ENCODE peak calls at places on chromosomes 16 and 17, in nine cellular contexts. J is PC-3, P is GM23338, U is neural progenitor cell, I is SK-N-SH, V is hepatocyte, Q is OCI-LY7, Y is MM.1S, M is HCT116. X is an unnamed sample.

GRCh38 chr16:85812031-85812807 is 12.7 kb downstream of the COX4I1 start:
- DNase-seq in Q (no peak), Y (no peak), P (peak; percentile 47), J (no peak), I (no peak), U (no peak), V (no peak), M (no peak), X (peak; percentile 18)

GRCh38 chr17:77527394-77527793 is 386.6 kb downstream of the SEC14L1 start:
- DNase-seq in U (no peak), I (no peak), M (no peak), Q (no peak), P (no peak), J (no peak), V (no peak), Y (no peak), X (no peak)

GRCh38 chr16:79415983-79416641 is 184.4 kb downstream of the MAF start:
- DNase-seq in U (no peak), P (no peak), J (no peak), Y (no peak), I (no peak), M (no peak), Q (no peak), V (no peak), X (no peak)

GRCh38 chr16:70734522-70734921 is 48.7 kb upstream of the MTSS2 start:
- DNase-seq in Y (no peak), J (no peak), V (no peak), I (no peak), M (no peak), P (no peak), Q (no peak), U (no peak), X (no peak)

GRCh38 chr16:8928467-8928957 is 35.2 kb downstream of the USP7 start:
- DNase-seq in V (peak; percentile 47), Q (no peak), I (no peak), Y (no peak), U (no peak), M (no peak), P (no peak), J (no peak), X (peak; percentile 14)

GRCh38 chr17:40290629-40291296 is 3.1 kb downstream of the CDC6 start:
- DNase-seq in J (peak; percentile 76), Y (peak; percentile 62), Q (peak; percentile 71), U (peak; percentile 70), M (peak; percentile 69), V (peak; percentile 86), P (peak; percentile 78), I (peak; percentile 45), X (peak; percentile 96)

GRCh38 chr16:72124761-72125634 is 31.4 kb downstream of the DHX38 start:
- DNase-seq in M (peak; percentile 42), Y (peak; percentile 62), I (peak; percentile 80), P (peak; percentile 85), J (peak; percentile 61), V (peak; percentile 82), Q (peak; percentile 66), U (peak; percentile 80), X (peak; percentile 78)

GRCh38 chr17:13076905-13077304 is 59.1 kb upstream of the ELAC2 start:
- DNase-seq in Q (no peak), I (no peak), U (no peak), Y (no peak), V (no peak), P (no peak), J (no peak), M (no peak), X (peak; percentile 48)

GRCh38 chr17:13541032-13541480 is 60.7 kb downstream of the HS3ST3A1 start:
- DNase-seq in P (no peak), I (no peak), V (peak; percentile 30), U (no peak), Y (no peak), Q (no peak), M (peak; percentile 41), J (peak; percentile 76), X (peak; percentile 93)

GRCh38 chr16:53678756-53679334 is 24.8 kb downstream of the RPGRIP1L start:
- DNase-seq in M (no peak), Q (no peak), U (no peak), V (no peak), Y (no peak), I (no peak), P (no peak), J (no peak), X (peak; percentile 28)

GRCh38 chr16:53678155-53678554 is 25.5 kb downstream of the RPGRIP1L start:
- DNase-seq in I (no peak), P (no peak), V (no peak), Y (no peak), Q (no peak), M (no peak), U (no peak), J (no peak), X (no peak)

DNA sequence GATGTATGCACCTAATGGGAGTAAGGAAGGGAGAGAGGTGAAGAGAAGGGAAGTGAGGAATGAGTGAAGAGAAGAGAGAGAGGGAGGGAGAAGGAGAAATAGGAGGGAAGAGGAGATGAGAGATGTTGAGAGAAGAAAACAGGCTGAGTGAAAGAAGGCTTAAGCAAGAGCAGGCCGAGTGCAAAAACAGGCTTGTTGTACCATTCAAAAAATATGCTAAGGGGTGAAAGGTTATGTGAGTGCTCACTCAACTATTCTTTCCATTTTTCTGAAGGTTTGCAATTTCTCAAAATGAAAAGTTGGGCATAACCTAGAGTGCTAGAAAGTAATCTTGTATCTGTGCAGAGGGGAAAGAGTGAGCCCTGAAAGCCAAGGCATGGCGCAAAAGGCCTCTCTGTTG is 22.9 kb downstream of the RPGRIP1L start:
- DNase-seq in V (no peak), U (no peak), J (no peak), M (no peak), Q (no peak), P (no peak), I (no peak), Y (no peak), X (no peak)
- TF ChIP-seq EZH2phosphoT487 in V (no peak), U (no peak), J (no peak), M (no peak), Q (no peak), P (no peak), I (no peak), Y (no peak), X (no peak)

DNA sequence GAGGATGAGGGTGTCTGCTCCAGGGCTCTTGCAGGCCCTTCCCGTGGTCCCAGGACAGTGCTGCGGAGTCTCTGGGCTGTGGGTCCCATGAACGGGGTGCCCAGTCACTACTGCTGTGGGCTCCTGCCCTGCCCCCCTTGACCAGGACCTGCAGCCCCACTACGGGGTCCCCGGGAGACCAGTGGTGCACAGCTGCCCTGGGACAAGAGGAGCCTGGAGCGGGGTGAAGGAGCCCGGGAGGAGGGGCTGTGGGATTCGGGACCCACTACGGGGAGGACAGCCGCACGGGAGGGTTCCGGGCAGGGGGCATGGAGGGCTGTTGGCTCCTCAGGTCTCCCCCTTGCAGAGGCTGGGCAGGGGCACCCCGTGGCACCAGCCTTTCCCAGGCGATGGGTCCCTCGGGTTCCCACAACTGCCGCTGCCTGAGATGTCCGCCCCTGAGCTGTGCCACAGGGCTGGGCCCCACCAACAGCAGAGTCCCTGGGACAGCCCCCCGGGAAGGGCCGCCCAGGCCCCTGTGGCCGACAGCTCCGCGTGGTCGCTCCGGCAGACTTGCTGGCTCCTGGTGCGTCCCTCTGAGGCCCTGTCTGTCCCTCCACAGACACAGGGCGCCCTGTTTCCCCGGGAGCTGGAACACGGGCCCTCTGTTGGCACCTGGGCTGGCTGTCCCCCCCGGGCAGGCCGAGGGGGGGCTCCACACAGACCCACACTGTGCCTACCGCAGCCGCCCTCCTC is 52.1 kb upstream of the GNG13 start:
- DNase-seq in Q (no peak), Y (no peak), P (no peak), J (no peak), V (no peak), U (no peak), M (no peak), I (no peak), X (no peak)
- TF ChIP-seq EZH2phosphoT487 in Q (no peak), Y (no peak), P (no peak), J (no peak), V (no peak), U (no peak), M (no peak), I (no peak), X (no peak)

GRCh38 chr16:19286827-19287226 is 1.3 kb downstream of the CLEC19A start:
- DNase-seq in I (no peak), U (no peak), Q (no peak), J (no peak), M (no peak), Y (no peak), V (no peak), P (no peak), X (no peak)

GRCh38 chr16:19282101-19282500 is 3.4 kb upstream of the CLEC19A start:
- DNase-seq in Q (no peak), P (no peak), J (peak; percentile 8), M (no peak), V (no peak), Y (no peak), U (no peak), I (no peak), X (no peak)

GRCh38 chr16:19285431-19285830 is at the start of gene CLEC19A:
- DNase-seq in V (no peak), P (no peak), M (no peak), J (no peak), Q (no peak), I (no peak), U (no peak), Y (no peak), X (no peak)

GRCh38 chr16:19283637-19284036 is 1.9 kb upstream of the CLEC19A start:
- DNase-seq in I (no peak), P (no peak), Y (no peak), V (no peak), J (peak; percentile 51), M (no peak), Q (no peak), U (no peak), X (no peak)

GRCh38 chr16:19284207-19284606 is 1.3 kb upstream of the CLEC19A start:
- DNase-seq in Q (no peak), V (no peak), U (no peak), M (peak; percentile 63), I (no peak), P (no peak), J (peak; percentile 93), Y (no peak), X (peak; percentile 43)
- TF ChIP-seq EZH2phosphoT487 in Q (no peak), V (no peak), U (no peak), M (no peak), I (no peak), P (no peak), J (no peak), Y (no peak), X (no peak)

GRCh38 chr17:2232244-2232638 is 71.3 kb downstream of the SMG6 start:
- DNase-seq in V (no peak), Q (no peak), Y (no peak), P (no peak), M (no peak), U (no peak), J (no peak), I (no peak), X (peak; percentile 90)

GRCh38 chr17:2237521-2237921 is 66.1 kb downstream of the SMG6 start:
- DNase-seq in Q (no peak), M (no peak), I (no peak), P (no peak), U (no peak), Y (no peak), V (no peak), J (no peak), X (peak; percentile 60)

GRCh38 chr17:2230877-2231276 is 72.7 kb downstream of the SMG6 start:
- DNase-seq in Q (no peak), M (no peak), U (no peak), V (no peak), P (no peak), Y (no peak), J (no peak), I (no peak), X (peak; percentile 61)

GRCh38 chr17:2235792-2236365 is 67.7 kb downstream of the SMG6 start:
- DNase-seq in J (no peak), P (no peak), Q (peak; percentile 20), V (no peak), U (no peak), M (no peak), Y (no peak), I (no peak), X (peak; percentile 70)

GRCh38 chr17:2233441-2233947 is 70.1 kb downstream of the SMG6 start:
- DNase-seq in J (no peak), M (no peak), V (no peak), P (no peak), I (no peak), U (no peak), Q (no peak), Y (no peak), X (peak; percentile 78)
- TF ChIP-seq EZH2phosphoT487 in J (no peak), M (no peak), V (no peak), P (no peak), I (no peak), U (no peak), Q (no peak), Y (no peak), X (no peak)

X was measured in GM23248.